ENCODE peak calls at places on chromosomes 12 and 14, in four cellular contexts. A is caudate nucleus, Q is WTC11, V is KBM-7. G is an unnamed sample.

GRCh38 chr12:121628536-121628935 is 2.2 kb downstream of the ORAI1 start:
- DNase-seq in A (no peak), Q (no peak), V (peak; percentile 44), G (no peak)

GRCh38 chr12:96986883-96987523 is 79.9 kb downstream of the NEDD1 start:
- DNase-seq in A (no peak), Q (no peak), V (peak; percentile 52), G (no peak)

GRCh38 chr14:54681819-54682261 is 114.9 kb downstream of the SAMD4A start:
- DNase-seq in A (no peak), Q (no peak), V (peak; percentile 68), G (no peak)

GRCh38 chr12:25997401-25997973 is 39.0 kb downstream of the RASSF8 start:
- DNase-seq in A (no peak), Q (no peak), V (no peak), G (no peak)

GRCh38 chr14:50037837-50038236 is 78.5 kb downstream of the VCPKMT start:
- DNase-seq in A (no peak), Q (no peak), V (no peak), G (peak; percentile 62)

GRCh38 chr12:34289431-34290190 is 267.3 kb downstream of the ALG10 start:
- DNase-seq in A (no peak), Q (no peak), V (no peak), G (no peak)

GRCh38 chr14:28751467-28752058 is 15.0 kb upstream of the FOXG1 start:
- DNase-seq in A (no peak), Q (peak; percentile 50), V (peak; percentile 53), G (no peak)

GRCh38 chr14:73467800-73468199 is 9.5 kb upstream of the NUMB start:
- DNase-seq in A (no peak), Q (no peak), V (no peak), G (no peak)

GRCh38 chr12:63875703-63876102 is 31.2 kb downstream of the SRGAP1 start:
- DNase-seq in A (no peak), Q (no peak), V (no peak), G (no peak)

GRCh38 chr12:121365416-121366062 is 13.3 kb upstream of the ANAPC5 start:
- DNase-seq in A (no peak), Q (no peak), V (no peak), G (no peak)

GRCh38 chr14:104585966-104586702 is 6.6 kb downstream of the C14orf180 start:
- DNase-seq in A (no peak), Q (no peak), V (no peak), G (no peak)

GRCh38 chr14:44204061-44204815 is 302.8 kb downstream of the FSCB start:
- DNase-seq in A (no peak), Q (no peak), V (no peak), G (no peak)

GRCh38 chr12:53737951-53738833 is 10.9 kb upstream of the CALCOCO1 start:
- DNase-seq in A (no peak), Q (peak; percentile 85), V (no peak), G (no peak)

GRCh38 chr12:8452976-8453616 is 2.7 kb upstream of the CLEC6A start:
- DNase-seq in A (no peak), Q (no peak), V (no peak), G (no peak)

GRCh38 chr12:5432011-5432400 is at the start of gene NTF3:
- DNase-seq in A (no peak), Q (peak; percentile 48), V (no peak), G (no peak)

GRCh38 chr12:104121001-104121400 is 17.0 kb downstream of the NFYB start:
- DNase-seq in A (no peak), Q (no peak), V (no peak), G (no peak)

GRCh38 chr12:117318591-117318990 is 42.8 kb downstream of the NOS1 start:
- DNase-seq in A (no peak), Q (no peak), V (no peak), G (no peak)

GRCh38 chr12:6425588-6426531 is 18.9 kb upstream of the CD27 start:
- DNase-seq in A (no peak), Q (no peak), V (peak; percentile 55), G (no peak)

GRCh38 chr12:63353559-63353958 is 202.6 kb upstream of the AVPR1A start:
- DNase-seq in A (no peak), Q (no peak), V (no peak), G (no peak)

GRCh38 chr12:6632026-6632978 is 3.5 kb downstream of the LPAR5 start:
- DNase-seq in A (no peak), Q (no peak), V (peak; percentile 78), G (no peak)

GRCh38 chr12:104049278-104050257 is at the start of gene GLT8D2:
- DNase-seq in A (no peak), Q (peak; percentile 70), V (peak; percentile 35), G (no peak)

GRCh38 chr14:96197969-96198368 is 6.7 kb upstream of the BDKRB2 start:
- DNase-seq in A (no peak), Q (no peak), V (no peak), G (no peak)

GRCh38 chr14:99035268-99035667 is 236.7 kb downstream of the BCL11B start:
- DNase-seq in A (no peak), Q (no peak), V (peak; percentile 26), G (no peak)

GRCh38 chr12:46260913-46261476 is 7.8 kb downstream of the SLC38A1 start:
- DNase-seq in A (no peak), Q (no peak), V (no peak), G (no peak)

GRCh38 chr12:113479578-113480335 is 8.1 kb upstream of the LHX5 start:
- DNase-seq in A (no peak), Q (peak; percentile 91), V (peak; percentile 40), G (no peak)

GRCh38 chr12:22900401-22900800 is 275.4 kb downstream of the ETNK1 start:
- DNase-seq in A (no peak), Q (no peak), V (no peak), G (no peak)

GRCh38 chr12:38904932-38905479 is 385 bp downstream of the CPNE8 start:
- DNase-seq in A (no peak), Q (peak; percentile 65), V (peak; percentile 94), G (peak; percentile 50)